ENCODE peak calls at places on chromosomes 5 and 9, in eight cellular contexts. Z, N, I, B, C, P, Q and E are unnamed samples.

GRCh38 chr9:101397746-101398334 is 578 bp downstream of the MRPL50 start:
- DNase-seq in Z (no peak), B (peak), I (no peak), P (no peak), C (no peak), Q (no peak), N (peak), E (no peak)

GRCh38 chr5:130885027-130885426 is 280.0 kb downstream of the HINT1 start:
- DNase-seq in B (no peak), Q (no peak), Z (no peak), C (no peak), I (no peak), N (no peak), P (no peak), E (no peak)

GRCh38 chr5:6576861-6577501 is 55.9 kb downstream of the NSUN2 start:
- DNase-seq in Z (peak), Q (no peak), B (no peak), C (peak), N (peak), P (no peak), I (peak), E (peak)

GRCh38 chr5:1526681-1527131 is 2.9 kb upstream of the LPCAT1 start:
- DNase-seq in B (peak), P (no peak), N (peak), C (no peak), I (no peak), Q (no peak), Z (no peak), E (no peak)

GRCh38 chr5:54360089-54360488 is 49.7 kb upstream of the ARL15 start:
- DNase-seq in B (no peak), N (no peak), C (peak), Q (no peak), Z (peak), I (no peak), P (no peak), E (no peak)

GRCh38 chr5:140420226-140420570 is 18.6 kb downstream of the ANKHD1 start:
- DNase-seq in Q (no peak), P (no peak), B (no peak), N (no peak), Z (no peak), I (no peak), C (no peak), E (no peak)

GRCh38 chr9:78030553-78031270 is 899 bp downstream of the GNAQ start:
- DNase-seq in N (peak), Z (no peak), P (no peak), Q (peak), I (peak), C (peak), B (peak), E (peak)

GRCh38 chr9:121929893-121930875 is 162.9 kb downstream of the TTLL11 start:
- DNase-seq in Z (no peak), B (no peak), P (no peak), C (peak), N (no peak), Q (no peak), I (no peak), E (peak)

GRCh38 chr9:98795970-98796363 is 388 bp downstream of the ANKS6 start:
- DNase-seq in P (no peak), B (no peak), I (no peak), C (peak), N (no peak), Q (peak), Z (no peak), E (peak)

GRCh38 chr5:179137643-179138567 is 77.7 kb downstream of the ZNF354C start:
- DNase-seq in N (peak), Q (no peak), Z (no peak), B (no peak), I (no peak), C (no peak), P (no peak), E (peak)

GRCh38 chr9:13857521-13857920 is 456.4 kb downstream of the NFIB start:
- DNase-seq in C (no peak), Z (no peak), N (no peak), Q (no peak), B (no peak), P (no peak), I (no peak), E (no peak)

GRCh38 chr5:14669975-14670374 is 5.5 kb downstream of the OTULIN start:
- DNase-seq in I (no peak), Z (no peak), P (no peak), N (no peak), C (no peak), Q (no peak), B (no peak), E (no peak)

GRCh38 chr9:6414291-6414690 is 1.3 kb downstream of the UHRF2 start:
- DNase-seq in P (no peak), C (peak), B (no peak), Q (no peak), N (no peak), I (no peak), Z (no peak), E (no peak)

GRCh38 chr9:134214395-134214765 is 50.0 kb upstream of the RNU6ATAC start:
- DNase-seq in C (no peak), P (no peak), N (no peak), Z (no peak), B (no peak), I (no peak), Q (no peak), E (no peak)

GRCh38 chr5:57316798-57317327 is 143.0 kb downstream of the GPBP1 start:
- DNase-seq in B (no peak), Z (peak), N (no peak), C (peak), P (peak), I (no peak), Q (no peak), E (no peak)

GRCh38 chr5:139636975-139637408 is 11.2 kb upstream of the CXXC5 start:
- DNase-seq in Q (no peak), N (no peak), I (no peak), C (peak), B (no peak), P (no peak), Z (no peak), E (no peak)

GRCh38 chr9:128946945-128947422 is 419 bp downstream of the DOLK start:
- DNase-seq in C (peak), Z (peak), Q (no peak), B (peak), N (peak), I (no peak), P (no peak), E (peak)

GRCh38 chr5:72268753-72269410 is 51.2 kb downstream of the MRPS27 start:
- DNase-seq in N (no peak), P (peak), Z (no peak), Q (peak), C (peak), I (peak), B (peak), E (peak)

GRCh38 chr5:108260105-108260857 is 121.6 kb downstream of the FBXL17 start:
- DNase-seq in B (peak), Z (peak), I (peak), Q (peak), P (peak), N (peak), C (peak), E (peak)

GRCh38 chr9:133041958-133042357 is 11.2 kb downstream of the GTF3C5 start:
- DNase-seq in B (no peak), C (no peak), P (no peak), I (no peak), Q (no peak), Z (no peak), N (no peak), E (no peak)

GRCh38 chr5:141084487-141084989 is 9.9 kb upstream of the PCDHB2 start:
- DNase-seq in I (peak), C (peak), Q (peak), P (no peak), Z (peak), B (peak), N (peak), E (peak)

GRCh38 chr5:158541535-158541934 is 558.2 kb downstream of the EBF1 start:
- DNase-seq in B (no peak), N (no peak), C (no peak), P (no peak), Q (no peak), Z (no peak), I (no peak), E (no peak)

GRCh38 chr9:21831841-21832509 is 29.5 kb downstream of the MTAP start:
- DNase-seq in C (peak), Z (no peak), N (no peak), P (peak), Q (no peak), I (peak), B (no peak), E (no peak)

GRCh38 chr5:31194892-31195291 is 1.4 kb downstream of the CDH6 start:
- DNase-seq in Q (no peak), B (no peak), P (no peak), N (no peak), Z (no peak), C (no peak), I (no peak), E (no peak)

GRCh38 chr9:17744786-17745185 is 165.9 kb downstream of the SH3GL2 start:
- DNase-seq in B (no peak), Z (peak), I (no peak), Q (no peak), N (no peak), C (peak), P (no peak), E (no peak)